ENCODE peak calls at places on chromosomes 5 and 9, in nine cellular contexts. D, T, S, U, G, R, H, Y and K are unnamed samples.

GRCh38 chr5:79032031-79032711 is 37.3 kb downstream of the DMGDH start:
- DNase-seq in S (no peak), T (no peak), U (no peak), D (no peak), G (no peak), H (no peak), Y (no peak), R (no peak), K (no peak)

GRCh38 chr9:94630833-94631232 is 8.5 kb downstream of the FBP1 start:
- DNase-seq in D (no peak), U (no peak), G (no peak), Y (peak), S (no peak), H (no peak), R (no peak), T (no peak), K (no peak)

GRCh38 chr9:35489313-35490154 is at the start of gene RUSC2:
- DNase-seq in G (peak), Y (peak), H (peak), R (no peak), U (peak), S (peak), T (peak), D (peak), K (peak)

GRCh38 chr9:85666086-85666485 is 75.7 kb downstream of the AGTPBP1 start:
- DNase-seq in U (no peak), R (no peak), G (no peak), Y (no peak), H (no peak), T (no peak), S (no peak), D (no peak), K (no peak)

GRCh38 chr9:91604451-91604850 is 180.8 kb upstream of the NFIL3 start:
- DNase-seq in T (no peak), D (no peak), G (no peak), H (no peak), S (no peak), Y (no peak), U (no peak), R (no peak), K (no peak)

GRCh38 chr9:130929571-130930022 is 9.4 kb downstream of the FIBCD1 start:
- DNase-seq in S (peak), R (no peak), U (no peak), G (no peak), D (no peak), H (no peak), T (no peak), Y (no peak), K (no peak)

GRCh38 chr9:87193151-87193550 is 245.8 kb upstream of the GAS1 start:
- DNase-seq in U (no peak), D (no peak), Y (no peak), T (no peak), H (no peak), G (no peak), R (no peak), S (no peak), K (no peak)

GRCh38 chr5:20486826-20487225 is 498.8 kb upstream of the CDH18 start:
- DNase-seq in T (no peak), Y (no peak), U (no peak), R (no peak), H (no peak), S (no peak), D (no peak), G (no peak), K (no peak)

GRCh38 chr9:72991772-72992171 is 38.9 kb upstream of the ALDH1A1 start:
- DNase-seq in D (no peak), H (no peak), Y (no peak), R (no peak), S (no peak), G (no peak), T (no peak), U (no peak), K (no peak)

GRCh38 chr9:36738318-36738975 is 165.8 kb downstream of the MELK start:
- DNase-seq in Y (no peak), D (peak), G (no peak), R (no peak), T (no peak), U (no peak), H (no peak), S (no peak), K (no peak)

GRCh38 chr9:4366649-4367330 is 66.9 kb upstream of the GLIS3 start:
- DNase-seq in R (no peak), S (no peak), H (no peak), U (peak), G (no peak), T (peak), D (peak), Y (no peak), K (no peak)

GRCh38 chr5:106634375-106634774 is 1036.4 kb downstream of the EFNA5 start:
- DNase-seq in D (no peak), H (no peak), T (no peak), U (no peak), R (no peak), G (no peak), S (no peak), Y (no peak), K (no peak)

GRCh38 chr9:98732801-98733200 is 24.1 kb upstream of the GABBR2 start:
- DNase-seq in R (no peak), S (no peak), T (no peak), D (no peak), H (no peak), Y (no peak), U (no peak), G (no peak), K (no peak)

GRCh38 chr9:116087751-116088194 is 65.8 kb upstream of the PAPPA start:
- DNase-seq in R (no peak), G (no peak), S (no peak), U (no peak), H (no peak), Y (no peak), D (peak), T (no peak), K (no peak)

GRCh38 chr5:181190711-181191525 is 14.1 kb downstream of the TRIM7 start:
- DNase-seq in H (peak), U (peak), S (peak), R (no peak), Y (no peak), D (peak), G (no peak), T (peak), K (no peak)

GRCh38 chr9:36150529-36151305 is 14.2 kb downstream of the GLIPR2 start:
- DNase-seq in H (no peak), Y (no peak), S (peak), D (no peak), U (no peak), G (no peak), T (no peak), R (no peak), K (no peak)

GRCh38 chr5:169158764-169159163 is 142.2 kb downstream of the SLIT3 start:
- DNase-seq in G (no peak), H (no peak), Y (no peak), S (no peak), D (no peak), T (no peak), R (no peak), U (no peak), K (no peak)

GRCh38 chr9:129283290-129283691 is 105.2 kb upstream of the IER5L start:
- DNase-seq in H (peak), U (no peak), T (no peak), Y (peak), G (peak), D (no peak), S (no peak), R (no peak), K (peak)

GRCh38 chr5:139388198-139388821 is 1.4 kb downstream of the MZB1 start:
- DNase-seq in U (no peak), Y (peak), G (peak), S (no peak), T (peak), D (peak), H (no peak), R (no peak), K (no peak)

GRCh38 chr5:159543326-159543725 is 213.0 kb upstream of the IL12B start:
- DNase-seq in U (no peak), Y (no peak), H (no peak), D (no peak), T (no peak), R (no peak), G (no peak), S (no peak), K (no peak)

GRCh38 chr9:85569988-85570387 is 171.8 kb downstream of the AGTPBP1 start:
- DNase-seq in S (no peak), R (no peak), Y (no peak), H (no peak), G (no peak), T (no peak), D (peak), U (no peak), K (no peak)

GRCh38 chr5:160470437-160471341 is 49.0 kb downstream of the PTTG1 start:
- DNase-seq in T (no peak), H (no peak), D (peak), S (no peak), G (no peak), Y (no peak), U (peak), R (no peak), K (no peak)

GRCh38 chr9:124342946-124343485 is 72.2 kb downstream of the PSMB7 start:
- DNase-seq in R (no peak), G (peak), D (peak), S (peak), T (no peak), Y (no peak), U (no peak), H (no peak), K (no peak)

GRCh38 chr5:157324237-157324636 is 58.3 kb downstream of the CYFIP2 start:
- DNase-seq in U (no peak), T (no peak), G (no peak), S (no peak), H (no peak), R (no peak), D (no peak), Y (no peak), K (no peak)
- TF ChIP-seq CTCF in U (peak), T (peak), G (no peak), S (no peak), H (no peak), R (no peak), D (peak), Y (no peak), K (peak)

DNA sequence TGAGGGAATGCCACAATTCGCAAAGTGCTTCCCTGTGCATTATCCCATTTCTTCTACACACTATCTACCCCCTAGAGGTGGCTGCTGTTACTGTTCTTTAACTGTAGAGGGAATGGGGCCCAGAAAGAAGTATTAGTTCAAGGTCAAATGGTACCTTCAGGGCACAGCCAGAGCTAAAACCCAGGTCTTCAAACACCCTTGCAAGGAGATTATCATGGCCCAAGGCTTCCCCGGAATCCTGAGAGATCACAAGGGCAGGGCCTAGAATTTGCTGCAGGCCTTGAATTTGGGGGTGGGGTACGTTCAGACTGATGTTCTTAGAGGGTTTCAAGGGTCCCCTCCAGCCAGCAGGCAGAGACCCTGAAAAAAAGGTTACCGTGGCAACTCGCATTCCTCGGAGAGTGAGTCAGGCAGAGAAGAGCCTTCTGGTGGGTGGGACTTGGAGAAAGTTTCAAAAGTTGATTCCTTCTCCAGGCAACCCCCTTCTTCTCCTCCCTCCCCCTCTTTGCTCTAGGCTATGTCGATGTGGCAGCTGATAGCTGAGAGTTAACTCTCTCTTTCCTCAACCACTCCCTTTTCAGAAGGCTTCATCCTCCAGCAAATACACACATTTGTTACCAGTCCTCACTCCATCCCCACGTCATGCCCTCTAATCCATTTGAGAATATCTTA is 1.9 kb downstream of the SPARC start:
- DNase-seq in Y (no peak), S (no peak), T (peak), R (no peak), H (no peak), U (no peak), G (peak), D (peak), K (peak)
- TF ChIP-seq CTCF in Y (no peak), S (no peak), T (peak), R (no peak), H (no peak), U (no peak), G (no peak), D (peak), K (peak)

GRCh38 chr9:93205896-93206575 is 22.1 kb downstream of the WNK2 start:
- DNase-seq in S (peak), H (no peak), G (no peak), D (no peak), U (no peak), R (no peak), Y (no peak), T (no peak), K (no peak)

GRCh38 chr9:93205045-93205768 is 21.3 kb downstream of the WNK2 start:
- DNase-seq in D (no peak), S (peak), H (no peak), G (peak), Y (no peak), U (peak), T (peak), R (no peak), K (no peak)

GRCh38 chr9:93202919-93203712 is 19.2 kb downstream of the WNK2 start:
- DNase-seq in U (no peak), G (no peak), T (no peak), H (no peak), Y (no peak), R (no peak), D (no peak), S (peak), K (no peak)

GRCh38 chr9:93204470-93205043 is 20.6 kb downstream of the WNK2 start:
- DNase-seq in H (no peak), D (no peak), G (no peak), U (no peak), Y (no peak), T (no peak), R (no peak), S (peak), K (no peak)

GRCh38 chr9:93203713-93204469 is 20.0 kb downstream of the WNK2 start:
- DNase-seq in S (peak), Y (no peak), U (no peak), G (no peak), D (no peak), H (no peak), T (no peak), R (no peak), K (no peak)
- TF ChIP-seq CTCF in S (no peak), Y (no peak), U (no peak), G (no peak), D (no peak), H (no peak), T (no peak), R (no peak), K (no peak)

DNA sequence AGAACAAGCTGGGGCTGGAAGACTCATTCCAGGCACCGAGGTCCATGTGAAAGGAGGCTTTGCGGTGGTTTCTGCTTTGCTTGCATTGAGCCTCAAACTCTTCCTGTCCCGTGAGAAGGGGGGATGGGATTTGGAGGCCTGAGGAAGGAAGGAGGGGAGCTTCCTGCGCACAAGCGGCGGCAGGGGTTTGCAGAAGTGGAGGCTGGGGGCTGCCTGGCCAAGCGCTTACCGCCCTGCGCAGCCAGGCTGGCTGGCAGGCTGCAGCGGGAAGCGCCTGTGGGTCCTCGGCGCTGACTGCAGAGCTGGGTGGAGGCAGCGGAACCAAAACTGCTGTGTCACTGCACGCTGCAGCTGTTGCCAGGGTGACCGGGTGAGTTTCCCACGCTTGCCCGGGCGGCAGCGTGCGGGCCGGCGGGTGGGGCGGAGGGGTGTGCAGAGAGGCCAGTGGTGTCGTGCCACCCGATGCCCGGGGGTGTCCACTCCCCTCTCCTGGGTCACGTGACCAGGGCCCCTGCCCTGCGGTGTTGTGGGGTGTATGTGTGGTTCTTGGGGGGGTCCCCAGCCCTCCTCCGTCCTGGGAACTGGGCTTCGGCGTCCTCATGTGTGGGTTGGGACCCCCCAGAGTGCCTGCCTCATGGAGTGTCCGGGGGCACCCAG is 81.0 kb downstream of the RXRA start:
- DNase-seq in U (peak), G (peak), T (no peak), H (peak), D (peak), R (no peak), S (peak), Y (peak), K (peak)
- TF ChIP-seq CTCF in U (no peak), G (no peak), T (no peak), H (no peak), D (no peak), R (no peak), S (no peak), Y (no peak), K (no peak)

DNA sequence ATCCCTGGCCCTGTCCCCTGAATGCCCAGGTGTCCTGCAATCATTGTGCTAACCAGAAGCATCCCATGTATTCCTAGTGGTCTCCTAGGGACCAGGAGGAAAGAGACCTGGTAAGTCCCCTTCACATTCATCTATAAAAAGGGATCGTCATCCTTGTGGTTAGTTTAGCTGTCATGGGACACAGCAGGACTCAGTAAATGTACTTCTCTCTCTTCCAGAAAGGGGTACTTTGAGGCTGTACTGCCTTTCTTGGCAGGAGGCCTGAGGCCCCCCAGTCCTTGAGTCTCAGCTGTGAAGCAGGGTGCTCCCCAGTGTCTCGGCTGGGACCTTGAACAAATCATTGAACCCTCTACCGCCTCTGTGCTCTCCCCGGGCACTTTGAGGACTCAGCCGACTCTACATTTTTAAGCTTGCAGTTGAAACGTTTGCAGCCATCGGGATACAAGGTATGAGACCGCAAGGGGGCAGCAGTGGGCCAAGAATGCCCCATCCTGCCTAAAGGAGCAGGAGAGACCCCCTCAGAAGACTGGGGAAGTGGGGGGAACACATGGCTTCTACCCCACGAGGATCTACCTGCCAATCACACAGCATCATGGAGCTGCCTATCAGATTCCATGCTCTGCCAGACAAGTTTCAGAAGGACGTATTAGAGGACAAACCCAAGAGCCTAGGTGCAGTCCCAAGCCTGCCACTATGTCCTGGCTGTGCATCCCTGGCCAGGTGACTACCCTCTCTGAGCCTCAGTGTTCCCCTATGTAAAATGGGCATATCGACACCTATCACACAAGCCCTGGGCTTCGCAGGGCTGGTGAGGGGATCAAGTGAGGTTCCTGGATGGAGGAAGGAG is 2.4 kb upstream of the PHYKPL start:
- DNase-seq in U (peak), R (no peak), H (peak), Y (no peak), G (no peak), S (peak), D (peak), T (peak), K (peak)
- TF ChIP-seq CTCF in U (peak), R (peak), H (peak), Y (peak), G (peak), S (peak), D (peak), T (peak), K (peak)

GRCh38 chr5:8253376-8253775 is 384.4 kb downstream of the MTRR start:
- DNase-seq in S (no peak), G (no peak), T (no peak), R (no peak), D (no peak), H (no peak), U (no peak), Y (no peak), K (no peak)

GRCh38 chr5:8254674-8255073 is 385.7 kb downstream of the MTRR start:
- DNase-seq in H (no peak), G (no peak), R (no peak), S (no peak), D (no peak), Y (no peak), T (no peak), U (no peak), K (no peak)

GRCh38 chr5:8258808-8259207 is 389.9 kb downstream of the MTRR start:
- DNase-seq in H (no peak), U (no peak), R (no peak), D (no peak), S (no peak), Y (no peak), G (no peak), T (no peak), K (no peak)
- TF ChIP-seq CTCF in H (no peak), U (no peak), R (no peak), D (no peak), S (no peak), Y (no peak), G (no peak), T (no peak), K (no peak)